ENCODE peak calls at places on chromosome X, in eight cellular contexts. O is HFF-Myc, E is astrocyte of the cerebellum, A is colonic mucosa, M is GM10248, K is testis, T is osteocyte, Z is Peyer's patch. H is an unnamed sample.

GRCh38 chrX:26845051-26845450 is 618.1 kb downstream of the PPP4R3C start:
- DNase-seq in O (no peak), K (peak; percentile 17), A (no peak), Z (no peak), E (peak; percentile 32), T (no peak), M (no peak), H (no peak)

GRCh38 chrX:46994096-46994495 is 81.9 kb downstream of the JADE3 start:
- DNase-seq in O (no peak), T (no peak), Z (no peak), E (no peak), M (no peak), K (no peak), A (no peak), H (no peak)

GRCh38 chrX:580020-580419 is 50.6 kb upstream of the SHOX start:
- DNase-seq in E (no peak), M (no peak), K (no peak), O (no peak), Z (no peak), T (peak; percentile 23), A (no peak), H (peak; percentile 27)

GRCh38 chrX:53073115-53073581 is 9.0 kb upstream of the TSPYL2 start:
- DNase-seq in E (no peak), K (no peak), T (no peak), A (no peak), Z (no peak), M (no peak), O (no peak), H (no peak)

GRCh38 chrX:68751372-68751771 is 77.4 kb upstream of the EFNB1 start:
- DNase-seq in K (no peak), Z (no peak), A (no peak), O (no peak), T (peak; percentile 48), M (no peak), E (no peak), H (peak; percentile 25)

GRCh38 chrX:51853251-51853650 is 40.2 kb upstream of the MAGED1 start:
- DNase-seq in A (no peak), T (no peak), K (no peak), E (no peak), O (no peak), Z (no peak), M (no peak), H (no peak)

GRCh38 chrX:34629572-34629971 is 27.5 kb downstream of the TMEM47 start:
- DNase-seq in T (no peak), A (no peak), Z (no peak), K (no peak), E (peak; percentile 84), O (peak; percentile 14), M (no peak), H (no peak)

GRCh38 chrX:149512225-149512885 is 7.2 kb upstream of the IDS start:
- DNase-seq in O (no peak), Z (peak; percentile 61), K (peak; percentile 54), A (peak; percentile 53), E (no peak), T (no peak), M (peak; percentile 46), H (no peak)

GRCh38 chrX:31217111-31217510 is 145.3 kb upstream of the FTHL17 start:
- DNase-seq in T (no peak), E (no peak), O (no peak), Z (no peak), K (no peak), M (no peak), A (no peak), H (no peak)

GRCh38 chrX:111098874-111099273 is 2.9 kb downstream of the PAK3 start:
- DNase-seq in A (peak; percentile 53), O (no peak), E (no peak), M (peak; percentile 66), Z (no peak), K (peak; percentile 66), T (peak; percentile 84), H (no peak)

GRCh38 chrX:111100191-111100590 is 4.2 kb downstream of the PAK3 start:
- DNase-seq in O (peak; percentile 6), T (no peak), E (peak; percentile 13), A (peak; percentile 27), Z (no peak), M (peak; percentile 54), K (no peak), H (no peak)

GRCh38 chrX:111101580-111101979 is 5.6 kb downstream of the PAK3 start:
- DNase-seq in E (no peak), T (no peak), M (no peak), Z (no peak), O (no peak), K (no peak), A (no peak), H (no peak)

GRCh38 chrX:111090458-111090857 is 5.5 kb upstream of the PAK3 start:
- DNase-seq in A (no peak), K (no peak), O (no peak), E (no peak), T (no peak), Z (no peak), M (no peak), H (no peak)

GRCh38 chrX:111095974-111096870 is at the start of gene PAK3:
- DNase-seq in A (peak; percentile 22), K (peak; percentile 73), M (no peak), Z (no peak), E (peak; percentile 62), T (no peak), O (peak; percentile 3), H (no peak)
- TF ChIP-seq CTCF in A (no peak), K (no peak), M (no peak), Z (no peak), E (no peak), T (no peak), O (no peak), H (peak; percentile 25)

DNA sequence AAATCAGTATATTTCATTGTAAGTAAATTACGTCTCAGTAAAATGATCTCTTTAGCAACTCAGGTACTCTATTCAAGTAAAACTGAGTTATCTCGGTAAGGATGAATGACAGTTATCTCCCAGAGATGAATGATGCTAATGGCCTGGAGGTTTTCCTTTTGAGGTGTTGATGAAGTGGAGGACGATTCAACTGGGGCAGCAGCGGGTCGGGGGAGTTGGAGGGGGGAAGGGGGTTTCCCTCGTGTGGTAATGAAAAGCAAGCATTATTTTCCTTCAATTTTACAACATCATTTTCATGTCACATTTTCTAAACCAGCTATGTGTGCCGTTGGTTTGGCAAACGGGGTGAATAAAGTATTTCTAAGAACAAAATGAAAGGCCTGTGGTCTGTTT is 92.4 kb upstream of the ATXN3L start:
- DNase-seq in E (no peak), Z (no peak), A (no peak), O (no peak), K (no peak), T (no peak), M (no peak), H (no peak)
- TF ChIP-seq CTCF in E (no peak), Z (no peak), A (no peak), O (no peak), K (no peak), T (no peak), M (no peak), H (no peak)

DNA sequence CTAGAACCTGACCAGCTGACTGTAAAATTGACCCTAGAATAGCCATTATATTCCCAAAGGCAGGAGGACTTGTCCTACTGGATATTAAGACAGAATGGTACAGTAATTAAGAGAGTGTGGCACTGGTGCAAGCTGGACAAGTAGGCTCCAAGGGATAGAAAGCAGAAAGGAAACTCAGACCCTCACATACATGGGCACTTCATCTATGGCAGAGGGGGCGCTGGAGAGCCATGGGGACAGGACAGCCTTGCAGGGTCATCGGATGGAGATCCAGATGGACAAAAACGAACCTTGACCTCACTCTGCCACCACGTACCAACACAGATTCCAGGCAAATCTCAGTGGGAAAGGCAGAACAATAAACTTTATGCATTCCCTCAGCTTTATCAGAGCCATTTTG is 40.6 kb downstream of the GAB3 start:
- DNase-seq in K (no peak), O (no peak), T (no peak), E (no peak), M (no peak), Z (no peak), A (no peak), H (no peak)
- TF ChIP-seq CTCF in K (no peak), O (no peak), T (no peak), E (no peak), M (no peak), Z (no peak), A (no peak), H (no peak)

DNA sequence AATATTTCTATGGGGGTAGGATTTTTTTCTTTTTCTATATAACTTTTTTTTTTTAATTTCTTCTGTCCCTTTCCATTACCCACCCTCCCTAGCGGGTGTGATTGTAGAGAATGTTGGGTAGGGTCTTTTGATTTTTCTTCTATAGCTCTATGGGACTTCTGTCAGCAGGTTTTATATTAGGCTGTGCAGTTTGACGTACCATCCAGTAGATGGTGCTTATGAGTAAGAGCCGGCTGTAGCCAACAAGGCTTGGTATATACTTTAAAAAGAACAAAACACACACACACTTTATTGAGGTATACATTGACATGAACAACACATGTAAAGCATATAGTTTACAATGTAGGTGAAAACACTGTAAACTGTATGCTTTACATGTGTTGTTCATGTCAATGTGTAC is 247.9 kb upstream of the POF1B start:
- DNase-seq in O (no peak), A (no peak), K (no peak), E (no peak), M (no peak), Z (no peak), T (no peak), H (no peak)
- TF ChIP-seq CTCF in O (peak; percentile 12), A (peak; percentile 24), K (no peak), E (no peak), M (peak; percentile 38), Z (no peak), T (peak; percentile 33), H (peak; percentile 70)